ENCODE peak calls at places on chromosomes 16 and 17, in seven cellular contexts. J is upper lobe of left lung, Z is H9, C is tibial artery, F is uterus, M is esophagus muscularis mucosa, O is cardiac muscle cell. N is an unnamed sample. For H3K9me3, the result is how much of the 10 kb centered on the place peaks cover.

GRCh38 chr17:1989135-1989534 is 36.0 kb downstream of the RTN4RL1 start:
- DNase-seq in J (no peak), Z (no peak), C (peak), F (peak), M (no peak), O (no peak), N (no peak)

GRCh38 chr17:47844230-47844629 is 3.2 kb upstream of the SCRN2 start:
- DNase-seq in J (no peak), Z (no peak), C (no peak), F (no peak), M (no peak), O (no peak), N (no peak)

GRCh38 chr17:15122857-15123256 is 142.3 kb downstream of the PMP22 start:
- DNase-seq in J (no peak), Z (no peak), C (no peak), F (no peak), M (no peak), O (no peak), N (no peak)

GRCh38 chr17:40122466-40122943 is 734 bp downstream of the MSL1 start:
- DNase-seq in J (peak), Z (peak), C (no peak), F (peak), M (no peak), O (peak), N (no peak)

GRCh38 chr16:88430185-88430523 is 22.9 kb upstream of the ZFPM1 start:
- DNase-seq in J (peak), Z (no peak), C (no peak), F (no peak), M (no peak), O (no peak), N (no peak)

GRCh38 chr16:57480127-57480753 is 6.1 kb downstream of the DOK4 start:
- DNase-seq in J (peak), Z (no peak), C (peak), F (peak), M (no peak), O (peak), N (no peak)

GRCh38 chr16:4042581-4042980 is 73.7 kb downstream of the ADCY9 start:
- DNase-seq in J (no peak), Z (no peak), C (no peak), F (no peak), M (no peak), O (no peak), N (no peak)

GRCh38 chr16:14455577-14455976 is 174.5 kb downstream of the PARN start:
- DNase-seq in J (no peak), Z (no peak), C (no peak), F (no peak), M (no peak), O (peak), N (no peak)

GRCh38 chr16:13961099-13961811 is 41.3 kb downstream of the ERCC4 start:
- DNase-seq in J (no peak), Z (no peak), C (no peak), F (no peak), M (no peak), O (peak), N (no peak)

GRCh38 chr17:33594000-33594399 is 300.9 kb upstream of the ASIC2 start:
- DNase-seq in J (no peak), Z (no peak), C (no peak), F (no peak), M (no peak), O (no peak), N (no peak)

GRCh38 chr17:29444589-29444988 is 54.4 kb downstream of the TAOK1 start:
- DNase-seq in J (no peak), Z (no peak), C (no peak), F (no peak), M (no peak), O (no peak), N (no peak)

GRCh38 chr16:4624827-4625616 is 396 bp downstream of the MGRN1 start:
- DNase-seq in J (peak), Z (peak), C (peak), F (peak), M (peak), O (peak), N (peak)

GRCh38 chr17:510223-510917 is 157.8 kb upstream of the RPH3AL start:
- DNase-seq in J (no peak), Z (no peak), C (no peak), F (peak), M (no peak), O (no peak), N (no peak)

GRCh38 chr17:69050999-69051775 is 9.5 kb downstream of the ABCA9 start:
- DNase-seq in J (no peak), Z (no peak), C (no peak), F (no peak), M (no peak), O (no peak), N (no peak)

GRCh38 chr16:2838928-2839327 is 8.8 kb downstream of the ZG16B start:
- DNase-seq in J (peak), Z (peak), C (no peak), F (peak), M (no peak), O (peak), N (peak)

GRCh38 chr16:11205754-11206459 is 50.1 kb downstream of the SOCS1 start:
- DNase-seq in J (peak), Z (no peak), C (no peak), F (no peak), M (no peak), O (no peak), N (no peak)

GRCh38 chr17:30225919-30226553 is 9.5 kb downstream of the SLC6A4 start:
- DNase-seq in J (peak), Z (no peak), C (no peak), F (no peak), M (no peak), O (no peak), N (no peak)

GRCh38 chr17:41196068-41196467 is 6.4 kb downstream of the KRTAP9-1 start:
- DNase-seq in J (no peak), Z (no peak), C (no peak), F (no peak), M (no peak), O (no peak), N (no peak)

GRCh38 chr16:81697321-81697885 is 81.7 kb upstream of the PLCG2 start:
- DNase-seq in J (peak), Z (peak), C (no peak), F (no peak), M (no peak), O (peak), N (no peak)

GRCh38 chr16:53502331-53503269 is at the start of gene AKTIP:
- DNase-seq in J (no peak), Z (peak), C (no peak), F (no peak), M (peak), O (peak), N (peak)

GRCh38 chr17:76667786-76668453 is 24.4 kb upstream of the ST6GALNAC1 start:
- DNase-seq in J (no peak), Z (no peak), C (no peak), F (no peak), M (no peak), O (no peak), N (no peak)

GRCh38 chr17:42784361-42784760 is 4.0 kb downstream of the WNK4 start:
- DNase-seq in J (peak), Z (peak), C (no peak), F (no peak), M (no peak), O (no peak), N (no peak)

GRCh38 chr17:2055494-2056220 is 754 bp downstream of the HIC1 start:
- DNase-seq in J (peak), Z (no peak), C (no peak), F (peak), M (no peak), O (no peak), N (no peak)

GRCh38 chr16:56203052-56203451 is 11.8 kb downstream of the GNAO1 start:
- DNase-seq in J (no peak), Z (peak), C (peak), F (no peak), M (no peak), O (no peak), N (peak)

GRCh38 chr17:10743316-10744009 is 13.6 kb upstream of the TMEM220 start:
- DNase-seq in J (no peak), Z (no peak), C (no peak), F (no peak), M (no peak), O (no peak), N (no peak)

GRCh38 chr17:80738987-80739730 is 194.5 kb downstream of the RPTOR start:
- DNase-seq in J (no peak), Z (no peak), C (no peak), F (no peak), M (no peak), O (no peak), N (no peak)

GRCh38 chr17:82097187-82097918 is 683 bp downstream of the FASN start:
- DNase-seq in J (peak), Z (no peak), C (no peak), F (peak), M (no peak), O (peak), N (no peak)

GRCh38 chr16:35575432-35575821 is 2116.0 kb downstream of the TP53TG3F start:
- DNase-seq in J (no peak), Z (no peak), C (no peak), F (no peak), M (no peak), O (no peak), N (no peak)
- H3K9me3 ChIP-seq in J (under half), Z (half or more), C (under half), F (under half), M (under half), O (under half), N (under half)

DNA sequence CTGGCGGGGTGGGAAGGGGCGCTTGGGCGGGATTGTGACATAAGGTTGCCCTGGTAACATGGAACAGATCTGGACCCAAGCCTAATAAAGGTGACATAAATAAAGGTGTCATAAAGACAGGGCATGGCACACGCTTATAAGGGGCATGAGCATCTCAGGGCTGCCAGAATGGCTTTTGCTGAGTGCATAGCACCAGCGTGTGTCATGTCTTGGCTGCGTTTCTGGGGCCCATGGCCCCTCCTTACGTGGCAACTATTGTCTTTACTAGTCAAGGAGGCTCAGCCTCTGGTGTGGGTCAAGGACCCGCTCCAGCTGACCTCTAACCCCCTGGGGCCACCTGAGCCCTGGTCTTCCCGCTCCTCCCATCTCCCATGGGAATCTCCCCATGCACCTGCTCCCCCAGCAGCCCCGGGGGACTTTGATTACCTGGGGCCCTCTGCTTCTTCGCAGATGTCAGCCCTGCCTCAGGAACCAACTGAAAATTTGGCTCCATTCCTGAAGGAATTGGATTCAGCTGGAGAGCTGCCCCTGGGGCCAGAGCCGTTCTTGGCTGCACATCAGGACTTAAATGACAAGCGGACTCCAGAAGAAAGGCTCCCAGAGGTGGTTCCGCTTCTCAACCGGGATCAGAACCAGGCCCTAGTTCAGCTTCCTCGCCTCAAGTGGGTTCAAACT is 13.9 kb downstream of the LRRC37B start:
- DNase-seq in J (no peak), Z (no peak), C (no peak), F (no peak), M (no peak), O (no peak), N (no peak)
- H3K9me3 ChIP-seq in J (under half), Z (under half), C (under half), F (under half), M (under half), O (under half), N (under half)

GRCh38 chr16:35868630-35869029 is 2409.2 kb downstream of the TP53TG3F start:
- DNase-seq in J (no peak), Z (no peak), C (no peak), F (no peak), M (no peak), O (no peak), N (no peak)
- H3K9me3 ChIP-seq in J (under half), Z (half or more), C (under half), F (under half), M (under half), O (under half), N (under half)

GRCh38 chr17:83181991-83182619 is 102.7 kb downstream of the METRNL start:
- DNase-seq in J (no peak), Z (no peak), C (no peak), F (no peak), M (peak), O (no peak), N (no peak)
- H3K9me3 ChIP-seq in J (under half), Z (under half), C (under half), F (under half), M (under half), O (under half), N (under half)

DNA sequence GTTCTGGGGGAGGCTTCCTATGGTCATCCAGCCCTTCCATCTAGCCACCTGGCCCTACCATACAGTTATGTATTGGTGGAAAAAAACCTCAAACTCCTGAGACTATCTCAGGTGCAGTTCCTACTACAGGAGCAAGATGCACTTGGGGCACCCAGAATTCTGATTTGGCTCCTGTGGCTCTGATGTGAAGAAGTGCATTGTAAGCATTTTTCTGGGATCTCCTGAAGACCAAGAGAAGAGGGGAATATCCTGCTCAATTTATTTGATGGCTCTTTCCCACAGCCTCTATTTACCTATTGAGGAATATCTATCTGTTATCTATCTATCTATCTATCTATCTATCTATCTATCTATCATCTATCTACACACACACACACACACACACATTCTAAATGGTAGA is 1981.5 kb downstream of the TP53TG3F start:
- DNase-seq in J (no peak), Z (no peak), C (no peak), F (no peak), M (no peak), O (no peak), N (no peak)
- H3K9me3 ChIP-seq in J (under half), Z (half or more), C (under half), F (under half), M (under half), O (under half), N (under half)

DNA sequence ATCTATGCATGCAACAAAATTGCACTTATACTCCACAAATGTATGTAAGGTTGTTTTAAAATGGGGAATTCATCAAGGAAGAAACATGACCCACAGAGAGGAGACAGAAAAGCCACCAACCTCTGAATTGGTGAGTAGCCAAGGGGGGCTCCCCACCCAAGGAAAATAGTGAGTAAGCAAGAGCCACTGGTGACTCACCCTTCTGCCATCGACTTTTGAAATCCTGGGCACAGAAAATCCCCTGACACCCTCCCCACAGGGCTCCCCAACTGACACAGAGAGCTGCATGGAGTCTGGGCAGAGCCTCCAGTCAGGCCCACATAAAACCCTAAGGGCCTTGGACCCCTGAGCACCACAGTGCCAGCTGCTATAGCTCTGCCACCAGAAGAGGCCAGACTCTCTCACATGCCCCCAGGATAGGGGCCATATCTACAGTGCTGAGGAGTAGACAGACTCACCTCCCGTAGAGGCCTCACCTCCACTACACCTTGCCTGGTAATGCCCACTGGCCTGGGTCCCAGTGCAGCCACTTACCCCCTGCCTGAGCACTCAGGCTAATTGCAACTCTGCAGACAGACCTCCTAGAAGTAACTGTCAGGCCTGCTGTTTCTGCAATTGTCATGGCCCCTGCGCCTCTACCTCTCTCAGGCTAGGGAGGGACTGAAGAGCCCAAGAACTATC is 244.7 kb upstream of the WSB1 start:
- DNase-seq in J (no peak), Z (no peak), C (no peak), F (no peak), M (no peak), O (no peak), N (no peak)
- H3K9me3 ChIP-seq in J (under half), Z (half or more), C (under half), F (under half), M (under half), O (under half), N (under half)